ENCODE peak calls at places on chromosomes 13 and 19, in ten cellular contexts. Z is MG63; B is NCI-H1694 treated with DMSO at 0.1 percent for 48 hours; L is NCI-H1105; G is COR-L47; O is NCI-H82; C is SHP77; I is T-helper 2 cell; W is stimulated activated CD4-positive, alpha-beta T cell treated with anti-CD3 and anti-CD28 coated beads, Interleukin-4, amount 100 ng/mL, for 24 hours; S is activated effector memory CD4-positive, alpha-beta T cell treated with Interleukin-2 at 50 U/mL for 16 hours. P is an unnamed sample.

GRCh38 chr13:72567566-72567965 is 159.9 kb downstream of the MZT1 start:
- DNase-seq in Z (no peak), B (no peak), L (no peak), G (no peak), O (no peak), C (no peak), I (no peak), W (no peak), S (no peak), P (no peak)

GRCh38 chr19:56980864-56981263 is 138.9 kb upstream of the USP29 start:
- DNase-seq in Z (no peak), B (no peak), L (no peak), G (no peak), O (no peak), C (no peak), I (no peak), W (no peak), S (no peak), P (no peak)

GRCh38 chr13:91291078-91291477 is 56.4 kb upstream of the MIR17HG start:
- DNase-seq in Z (no peak), B (no peak), L (no peak), G (no peak), O (no peak), C (no peak), I (no peak), W (no peak), S (no peak), P (no peak)

GRCh38 chr13:111546921-111547675 is 226.7 kb downstream of the TEX29 start:
- DNase-seq in Z (no peak), B (no peak), L (no peak), G (no peak), O (no peak), C (no peak), I (no peak), W (no peak), S (no peak), P (no peak)

GRCh38 chr13:30821421-30821820 is 84.7 kb upstream of the MEDAG start:
- DNase-seq in Z (no peak), B (no peak), L (no peak), G (no peak), O (no peak), C (no peak), I (no peak), W (no peak), S (no peak), P (no peak)

GRCh38 chr19:8900421-8900820 is 68.2 kb downstream of the MBD3L1 start:
- DNase-seq in Z (no peak), B (no peak), L (no peak), G (no peak), O (no peak), C (no peak), I (no peak), W (no peak), S (no peak), P (no peak)

GRCh38 chr13:40769970-40770369 is 1.0 kb downstream of the MRPS31 start:
- DNase-seq in Z (no peak), B (no peak), L (no peak), G (no peak), O (no peak), C (no peak), I (no peak), W (no peak), S (no peak), P (no peak)

GRCh38 chr13:24929196-24929595 is 165.2 kb downstream of the RNF17 start:
- DNase-seq in Z (no peak), B (no peak), L (no peak), G (no peak), O (no peak), C (no peak), I (no peak), W (no peak), S (no peak), P (no peak)

GRCh38 chr19:1250374-1251232 is 2.2 kb downstream of the MIDN start:
- DNase-seq in Z (peak), B (peak), L (peak), G (peak), O (peak), C (peak), I (peak), W (no peak), S (peak), P (peak)

GRCh38 chr13:20136781-20137703 is 23.8 kb downstream of the GJA3 start:
- DNase-seq in Z (no peak), B (no peak), L (no peak), G (no peak), O (peak), C (no peak), I (no peak), W (peak), S (no peak), P (no peak)

GRCh38 chr19:55549500-55550320 is 4.4 kb upstream of the SBK3 start:
- DNase-seq in Z (peak), B (peak), L (no peak), G (no peak), O (peak), C (peak), I (no peak), W (no peak), S (no peak), P (no peak)

GRCh38 chr19:14563590-14563926 is 8.3 kb downstream of the NDUFB7 start:
- DNase-seq in Z (no peak), B (no peak), L (no peak), G (no peak), O (no peak), C (no peak), I (no peak), W (no peak), S (no peak), P (no peak)

P was measured in NCI-H345.